ENCODE peak calls at places on chromosomes 5 and 9, in ten cellular contexts. H, R, U, Y, K, P, W, V, O and S are unnamed samples.
A peak's percentile ranks its signal among the peaks of the same experiment; 100 is the strongest.

GRCh38 chr9:26727471-26727870 is 165.1 kb downstream of the CAAP1 start:
- DNase-seq in H (no peak), R (no peak), U (no peak), Y (no peak), K (no peak), P (no peak), W (no peak), V (no peak), O (no peak), S (no peak)

GRCh38 chr9:88106492-88106891 is 31.8 kb downstream of the SPATA31C2 start:
- DNase-seq in H (peak; percentile 11), R (no peak), U (peak; percentile 3), Y (no peak), K (no peak), P (peak; percentile 28), W (peak; percentile 31), V (no peak), O (peak; percentile 23), S (peak; percentile 13)

GRCh38 chr5:93360436-93361100 is 220.5 kb downstream of the NR2F1-AS1 start:
- DNase-seq in H (no peak), R (no peak), U (no peak), Y (no peak), K (no peak), P (no peak), W (no peak), V (no peak), O (no peak), S (peak; percentile 50)

GRCh38 chr9:124780757-124781151 is 3.8 kb downstream of the OLFML2A start:
- DNase-seq in H (no peak), R (no peak), U (no peak), Y (no peak), K (peak; percentile 67), P (no peak), W (no peak), V (no peak), O (peak; percentile 8), S (no peak)

GRCh38 chr9:18253950-18254349 is 220.0 kb upstream of the ADAMTSL1 start:
- DNase-seq in H (no peak), R (no peak), U (no peak), Y (no peak), K (no peak), P (no peak), W (no peak), V (no peak), O (no peak), S (no peak)

GRCh38 chr5:4027335-4027734 is 431.7 kb downstream of the IRX1 start:
- DNase-seq in H (no peak), R (no peak), U (no peak), Y (no peak), K (no peak), P (no peak), W (no peak), V (peak; percentile 51), O (no peak), S (no peak)

GRCh38 chr9:37564931-37565330 is 11.2 kb downstream of the FBXO10 start:
- DNase-seq in H (no peak), R (no peak), U (no peak), Y (no peak), K (no peak), P (no peak), W (no peak), V (no peak), O (no peak), S (no peak)

GRCh38 chr5:132426525-132427138 is 57.1 kb downstream of the SLC22A5 start:
- DNase-seq in H (peak; percentile 70), R (peak; percentile 56), U (peak; percentile 70), Y (peak; percentile 35), K (peak; percentile 92), P (peak; percentile 50), W (peak; percentile 86), V (peak; percentile 98), O (peak; percentile 69), S (peak; percentile 97)

GRCh38 chr9:99563364-99563763 is 258.3 kb upstream of the NR4A3 start:
- DNase-seq in H (no peak), R (no peak), U (no peak), Y (no peak), K (no peak), P (no peak), W (no peak), V (no peak), O (no peak), S (no peak)

GRCh38 chr5:177077335-177077734 is 9.4 kb upstream of the FGFR4 start:
- DNase-seq in H (no peak), R (no peak), U (no peak), Y (no peak), K (no peak), P (no peak), W (no peak), V (no peak), O (no peak), S (peak; percentile 15)

GRCh38 chr5:94180761-94181160 is 437.6 kb downstream of the KIAA0825 start:
- DNase-seq in H (no peak), R (no peak), U (no peak), Y (no peak), K (no peak), P (no peak), W (no peak), V (no peak), O (no peak), S (no peak)

GRCh38 chr9:38359689-38360385 is 32.7 kb upstream of the ALDH1B1 start:
- DNase-seq in H (no peak), R (no peak), U (no peak), Y (no peak), K (peak; percentile 40), P (no peak), W (no peak), V (no peak), O (no peak), S (no peak)

GRCh38 chr5:129745997-129746396 is 1.9 kb upstream of the MINAR2 start:
- DNase-seq in H (no peak), R (no peak), U (no peak), Y (no peak), K (no peak), P (no peak), W (no peak), V (no peak), O (no peak), S (no peak)

GRCh38 chr5:113081881-113082546 is 105.4 kb downstream of the DCP2 start:
- DNase-seq in H (no peak), R (no peak), U (no peak), Y (no peak), K (no peak), P (no peak), W (peak; percentile 78), V (peak; percentile 96), O (no peak), S (peak; percentile 97)

GRCh38 chr5:10485142-10485795 is 43.6 kb downstream of the ROPN1L start:
- DNase-seq in H (no peak), R (no peak), U (no peak), Y (no peak), K (no peak), P (no peak), W (peak; percentile 78), V (peak; percentile 48), O (peak; percentile 15), S (peak; percentile 97)

GRCh38 chr9:137441289-137441934 is at the start of gene ENTPD8:
- DNase-seq in H (no peak), R (no peak), U (no peak), Y (no peak), K (peak; percentile 79), P (no peak), W (no peak), V (no peak), O (no peak), S (peak; percentile 18)

GRCh38 chr5:80406980-80407734 is 707 bp upstream of the ZFYVE16 start:
- DNase-seq in H (peak; percentile 9), R (no peak), U (no peak), Y (no peak), K (peak; percentile 76), P (peak; percentile 68), W (no peak), V (no peak), O (peak; percentile 11), S (no peak)

GRCh38 chr5:93604119-93604963 is 21.3 kb downstream of the NR2F1 start:
- DNase-seq in H (no peak), R (no peak), U (no peak), Y (no peak), K (peak; percentile 77), P (peak; percentile 54), W (peak; percentile 46), V (no peak), O (no peak), S (no peak)

GRCh38 chr5:68460147-68460760 is 244.7 kb downstream of the PIK3R1 start:
- DNase-seq in H (peak; percentile 67), R (no peak), U (peak; percentile 8), Y (no peak), K (no peak), P (no peak), W (peak; percentile 15), V (peak; percentile 15), O (peak; percentile 58), S (no peak)

GRCh38 chr5:134145779-134146581 is 30.8 kb downstream of the SKP1 start:
- DNase-seq in H (peak; percentile 85), R (peak; percentile 57), U (peak; percentile 74), Y (peak; percentile 91), K (peak; percentile 91), P (peak; percentile 67), W (peak; percentile 60), V (peak; percentile 62), O (peak; percentile 85), S (peak; percentile 33)